ENCODE peak calls at places on chromosomes 11 and 22, in four cellular contexts. Q is stomach, Z is mammary epithelial cell, U is K562. H is an unnamed sample. For H3K27me3, the result is how much of the 10 kb centered on the place peaks cover.

GRCh38 chr11:123431619-123432018 is 1.6 kb downstream of the GRAMD1B start:
- DNase-seq in U (no peak), Z (no peak), Q (no peak), H (no peak)

GRCh38 chr22:20434264-20434751 is 3.3 kb downstream of the SCARF2 start:
- DNase-seq in Z (no peak), U (no peak), Q (no peak), H (peak)

GRCh38 chr22:22013559-22014284 is 31.1 kb upstream of the TOP3B start:
- DNase-seq in Q (no peak), U (no peak), Z (no peak), H (no peak)

GRCh38 chr11:26247340-26247739 is 84.6 kb upstream of the ANO3 start:
- DNase-seq in U (no peak), Z (peak), Q (no peak), H (no peak)

GRCh38 chr11:61055776-61056175 is 46.5 kb upstream of the CD5 start:
- DNase-seq in U (no peak), Q (no peak), Z (no peak), H (no peak)

GRCh38 chr11:8090756-8091155 is 9.7 kb downstream of the TUB start:
- DNase-seq in U (peak), Q (no peak), Z (no peak), H (peak)

GRCh38 chr11:105468154-105468553 is 141.7 kb upstream of the GRIA4 start:
- DNase-seq in Q (no peak), Z (no peak), U (no peak), H (no peak)

GRCh38 chr11:46112961-46113617 is 8.2 kb downstream of the PHF21A start:
- DNase-seq in Q (no peak), U (peak), Z (peak), H (no peak)

GRCh38 chr11:120912504-120912903 is 111.4 kb upstream of the TBCEL start:
- DNase-seq in Z (peak), U (peak), Q (no peak), H (peak)

GRCh38 chr22:17831527-17832251 is 57.4 kb upstream of the BID start:
- DNase-seq in U (no peak), Z (no peak), Q (no peak), H (no peak)

GRCh38 chr22:50739894-50740293 is 1.9 kb downstream of the ACR start:
- DNase-seq in Q (peak), Z (no peak), U (no peak), H (peak)

GRCh38 chr22:27732841-27733240 is 68.7 kb downstream of the MN1 start:
- DNase-seq in U (no peak), Z (no peak), Q (no peak), H (no peak)

GRCh38 chr11:73784080-73784634 is 3.5 kb upstream of the MRPL48 start:
- DNase-seq in Q (no peak), Z (no peak), U (peak), H (no peak)

GRCh38 chr11:1151366-1152315 is 6.1 kb upstream of the MUC5AC start:
- DNase-seq in U (no peak), Q (no peak), Z (no peak), H (peak)

GRCh38 chr11:100687630-100688395 is 725 bp downstream of the ARHGAP42 start:
- DNase-seq in Q (peak), Z (peak), U (peak), H (peak)

GRCh38 chr11:113189909-113190667 is 124.3 kb upstream of the TTC12 start:
- DNase-seq in Z (peak), Q (no peak), U (peak), H (no peak)

GRCh38 chr11:119629085-119629484 is 99.9 kb downstream of the NECTIN1 start:
- DNase-seq in Z (no peak), U (no peak), Q (no peak), H (no peak)
- H3K27me3 ChIP-seq in Z (under half), U (half or more), Q (under half), H (under half)

GRCh38 chr22:38953577-38954413 is 3.6 kb upstream of the APOBEC3A start:
- DNase-seq in U (no peak), Z (peak), Q (no peak), H (peak)
- H3K27me3 ChIP-seq in U (under half), Z (under half), Q (under half), H (under half)

GRCh38 chr11:117878314-117878938 is 2.0 kb upstream of the FXYD6 start:
- DNase-seq in Z (no peak), U (no peak), Q (no peak), H (no peak)

GRCh38 chr11:117879516-117880480 is 3.3 kb upstream of the FXYD6 start:
- DNase-seq in Z (no peak), Q (no peak), U (no peak), H (no peak)

GRCh38 chr11:117877120-117877784 is 794 bp upstream of the FXYD6 start:
- DNase-seq in Q (no peak), U (no peak), Z (no peak), H (no peak)

GRCh38 chr11:117881217-117881616 is 4.8 kb upstream of the FXYD6 start:
- DNase-seq in Q (no peak), U (no peak), Z (no peak), H (no peak)

GRCh38 chr11:117878939-117879475 is 2.5 kb upstream of the FXYD6 start:
- DNase-seq in Q (no peak), U (no peak), Z (no peak), H (no peak)
- H3K27me3 ChIP-seq in Q (under half), U (half or more), Z (under half), H (under half)

GRCh38 chr11:64296830-64297721 is 3.1 kb upstream of the CATSPERZ start:
- DNase-seq in Z (no peak), Q (no peak), U (no peak), H (no peak)
- H3K27me3 ChIP-seq in Z (under half), Q (half or more), U (half or more), H (half or more)

DNA sequence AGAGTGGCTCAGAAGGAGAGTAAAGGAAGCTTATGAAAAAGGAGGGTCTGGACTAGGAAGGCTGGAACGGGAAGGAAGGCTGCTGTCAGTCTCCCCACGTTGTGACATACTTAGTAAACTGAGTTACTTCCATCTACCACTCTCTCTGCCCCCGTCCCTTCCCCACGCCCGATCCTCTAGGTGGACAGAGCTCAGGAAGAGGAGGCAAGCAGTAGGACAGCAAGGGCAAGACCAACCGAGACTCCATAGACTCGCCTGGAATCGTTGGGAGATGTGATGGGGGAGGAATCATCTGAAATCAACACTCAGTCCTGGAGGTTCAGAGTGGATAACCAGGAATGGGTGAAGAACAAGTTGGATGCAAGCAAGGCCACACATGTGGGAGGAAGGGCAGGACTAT is 240.7 kb downstream of the BUD13 start:
- DNase-seq in Z (no peak), Q (peak), U (no peak), H (no peak)
- H3K27me3 ChIP-seq in Z (under half), Q (under half), U (under half), H (half or more)

GRCh38 chr22:43268261-43268660 is 74.9 kb downstream of the SCUBE1 start:
- DNase-seq in U (no peak), Z (no peak), Q (no peak), H (no peak)

GRCh38 chr22:43267332-43267731 is 75.8 kb downstream of the SCUBE1 start:
- DNase-seq in Q (no peak), U (no peak), Z (no peak), H (no peak)

GRCh38 chr22:43270314-43270908 is 72.8 kb downstream of the SCUBE1 start:
- DNase-seq in Z (no peak), U (peak), Q (no peak), H (no peak)

GRCh38 chr22:43270949-43271348 is 72.2 kb downstream of the SCUBE1 start:
- DNase-seq in Z (no peak), Q (no peak), U (no peak), H (no peak)

DNA sequence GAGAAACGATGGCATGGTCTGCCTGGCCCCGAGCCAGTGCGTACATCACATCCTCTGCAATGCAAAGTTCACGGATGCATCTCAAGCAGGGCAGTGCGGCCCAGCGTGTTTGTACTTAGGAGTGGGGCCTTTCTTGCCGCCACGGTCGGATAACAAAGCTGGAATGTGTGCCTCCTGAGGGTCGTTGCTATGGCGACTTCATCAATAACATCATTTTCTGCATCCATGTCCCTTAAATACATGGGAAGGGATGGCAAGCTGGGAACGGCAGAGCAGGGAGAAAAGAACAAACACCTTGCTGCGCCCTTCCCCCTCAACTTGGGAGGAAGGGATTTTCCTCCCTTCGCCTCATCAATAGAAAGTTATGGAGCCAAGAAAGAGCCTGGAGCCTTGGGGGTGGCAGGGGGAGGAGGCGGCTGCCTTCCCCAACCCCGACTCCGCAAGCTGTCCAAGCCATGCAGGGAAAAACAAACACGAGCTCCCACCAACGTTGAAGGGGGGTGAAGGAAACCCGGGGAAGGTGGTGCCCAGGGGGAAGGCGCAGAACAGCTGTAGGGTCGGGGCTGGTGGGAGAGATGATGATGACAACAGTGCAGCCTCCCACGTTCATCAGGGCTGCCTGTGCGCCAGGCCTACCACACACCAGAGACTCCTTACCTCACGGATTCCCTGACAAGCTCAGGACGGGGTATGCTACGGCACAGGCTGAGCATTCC is 73.7 kb downstream of the SCUBE1 start:
- DNase-seq in Z (no peak), Q (no peak), U (no peak), H (no peak)
- H3K27me3 ChIP-seq in Z (under half), Q (under half), U (half or more), H (under half)